ENCODE peak calls at places on chromosomes 13 and 19, in four cellular contexts. X, Z, N and J are unnamed samples.

GRCh38 chr19:14614099-14614412 is 31.2 kb downstream of the CLEC17A start:
- DNase-seq in N (no peak), Z (no peak), X (no peak), J (no peak)

GRCh38 chr13:54573186-54573585 is 1544.6 kb downstream of the OLFM4 start:
- DNase-seq in Z (no peak), N (no peak), X (no peak), J (no peak)

GRCh38 chr13:40407567-40407966 is 258.9 kb downstream of the FOXO1 start:
- DNase-seq in Z (peak), N (no peak), X (no peak), J (no peak)

GRCh38 chr19:4609878-4610511 is 29.3 kb upstream of the TNFAIP8L1 start:
- DNase-seq in X (no peak), N (no peak), Z (no peak), J (no peak)

GRCh38 chr19:48490980-48491792 is 20.4 kb downstream of the LMTK3 start:
- DNase-seq in N (no peak), X (no peak), Z (no peak), J (no peak)

GRCh38 chr13:99383946-99384345 is 76.7 kb upstream of the GPR183 start:
- DNase-seq in X (no peak), Z (no peak), N (no peak), J (peak)

GRCh38 chr19:47232422-47233211 is 1.6 kb upstream of the BBC3 start:
- DNase-seq in X (no peak), N (no peak), Z (no peak), J (no peak)

GRCh38 chr19:7658219-7658686 is 10.6 kb upstream of the RETN start:
- DNase-seq in N (no peak), X (no peak), Z (no peak), J (no peak)

DNA sequence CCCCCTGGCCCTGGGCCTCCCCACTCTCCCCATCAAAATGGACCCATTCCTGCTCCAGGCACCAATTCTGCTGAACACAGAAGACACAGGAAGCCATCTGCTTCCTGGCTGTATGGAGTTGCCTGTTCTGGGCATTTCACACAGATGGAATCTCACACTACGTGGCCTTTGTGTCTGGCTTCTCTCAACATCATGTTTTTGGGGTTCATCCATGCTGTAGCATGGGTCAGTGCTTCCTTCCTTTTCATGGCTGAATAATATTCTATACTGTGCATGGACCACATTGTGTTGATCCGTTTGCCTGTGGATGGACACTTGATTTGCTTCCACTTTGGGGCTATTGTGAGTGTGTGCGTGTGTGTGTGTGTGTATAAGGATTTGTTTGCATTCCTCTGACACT is 15.0 kb upstream of the KLF2 start:
- DNase-seq in Z (no peak), N (no peak), X (no peak), J (no peak)
- TF ChIP-seq CTCF in Z (no peak), N (no peak), X (no peak), J (no peak)

DNA sequence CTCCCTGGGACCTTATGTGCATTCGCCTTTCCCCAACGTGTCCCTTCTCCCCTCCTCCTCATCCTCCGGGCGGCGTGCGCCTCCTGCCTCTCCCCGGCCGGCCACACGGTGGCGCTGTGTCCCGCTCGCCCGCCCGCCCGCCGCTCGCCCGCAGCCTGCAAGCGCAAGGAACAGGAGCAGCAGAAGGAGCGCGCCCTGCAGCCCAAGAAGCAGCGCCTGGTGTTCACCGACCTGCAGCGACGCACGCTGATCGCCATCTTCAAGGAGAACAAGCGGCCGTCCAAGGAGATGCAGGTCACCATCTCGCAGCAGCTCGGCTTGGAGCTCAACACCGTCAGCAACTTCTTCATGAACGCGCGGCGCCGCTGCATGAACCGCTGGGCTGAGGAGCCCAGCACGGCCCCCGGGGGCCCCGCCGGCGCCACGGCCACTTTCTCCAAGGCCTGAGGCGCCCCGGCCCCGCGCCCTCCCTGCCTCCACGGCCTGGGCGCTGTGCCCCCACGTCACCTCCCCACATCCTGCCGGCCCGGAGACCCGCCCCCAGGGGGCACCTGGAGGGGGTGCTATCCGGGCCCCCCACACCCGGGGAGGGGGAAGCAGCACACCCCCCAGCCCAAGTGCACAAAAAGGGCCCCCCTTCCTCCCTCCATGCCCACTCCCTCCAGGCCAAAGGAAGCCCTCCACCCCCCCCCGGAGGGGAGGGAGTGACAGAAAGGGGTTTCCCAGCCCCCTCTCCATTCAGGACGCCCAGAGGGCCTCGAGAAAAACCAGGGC is 21.9 kb downstream of the ONECUT3 start:
- DNase-seq in N (no peak), X (no peak), Z (no peak), J (no peak)
- TF ChIP-seq CTCF in N (peak), X (peak), Z (peak), J (no peak)

DNA sequence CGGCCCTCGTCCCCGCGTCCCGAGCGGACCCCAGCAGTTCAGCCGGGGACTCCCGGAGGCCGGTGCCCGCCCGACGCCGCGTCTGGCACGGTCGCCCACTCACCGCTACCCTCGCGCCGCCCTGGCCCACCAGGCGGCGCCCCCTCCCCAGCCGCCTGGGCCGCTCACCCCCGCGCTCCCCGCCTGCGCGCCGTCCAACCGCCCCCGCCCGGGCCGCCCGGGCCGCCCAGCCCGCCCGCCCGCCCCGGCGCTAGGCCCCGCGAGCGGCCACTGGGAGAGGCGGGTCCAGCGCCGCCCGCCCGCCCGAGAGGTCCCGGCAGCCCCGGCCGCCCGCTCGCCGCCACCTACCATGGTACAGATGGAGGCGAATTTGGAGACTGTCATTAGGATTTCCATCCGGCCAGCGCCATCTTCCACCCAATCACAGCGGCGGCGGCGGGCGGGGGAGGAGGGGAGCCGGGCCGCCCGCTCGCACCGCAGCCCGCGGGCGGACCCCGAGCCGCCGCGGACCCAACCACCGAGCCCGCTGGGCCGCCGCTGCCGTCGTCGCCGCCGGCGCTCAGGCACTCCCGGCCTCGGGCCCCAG is at the start of gene USP12:
- DNase-seq in X (no peak), Z (no peak), N (peak), J (no peak)
- TF ChIP-seq CTCF in X (no peak), Z (peak), N (no peak), J (no peak)

GRCh38 chr19:18044825-18045304 is 36.9 kb downstream of the ARRDC2 start:
- DNase-seq in N (no peak), X (peak), Z (no peak), J (no peak)
- TF ChIP-seq CTCF in N (no peak), X (no peak), Z (no peak), J (no peak)

GRCh38 chr13:20994441-20994821 is 67.0 kb downstream of the LATS2 start:
- DNase-seq in X (no peak), N (no peak), Z (no peak), J (peak)
- TF ChIP-seq CTCF in X (no peak), N (no peak), Z (no peak), J (no peak)

GRCh38 chr19:28217064-28217463 is 995.9 kb downstream of the UQCRFS1 start:
- DNase-seq in Z (no peak), N (no peak), X (no peak), J (no peak)
- TF ChIP-seq CTCF in Z (no peak), N (no peak), X (no peak), J (no peak)

DNA sequence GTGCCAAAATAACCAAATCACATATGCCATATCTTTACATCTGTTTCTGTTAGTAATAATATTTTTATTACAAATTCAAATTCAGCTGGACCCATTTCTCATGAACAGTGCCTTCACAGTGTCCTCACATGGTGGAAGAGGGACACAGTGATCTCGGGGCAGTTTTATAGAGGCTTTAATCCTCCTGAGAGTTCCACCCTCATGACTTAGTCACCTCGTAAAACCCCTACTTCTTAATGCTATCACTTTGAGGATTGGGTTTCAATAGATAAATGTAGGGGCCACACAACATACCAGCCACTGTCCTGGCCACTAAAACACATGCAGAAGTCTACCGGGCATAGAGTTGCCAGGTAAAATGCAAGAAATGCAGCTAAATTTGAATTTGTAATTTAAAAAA is 201.5 kb downstream of the MYO16 start:
- DNase-seq in Z (no peak), N (no peak), X (no peak), J (no peak)
- TF ChIP-seq CTCF in Z (no peak), N (no peak), X (no peak), J (no peak)

DNA sequence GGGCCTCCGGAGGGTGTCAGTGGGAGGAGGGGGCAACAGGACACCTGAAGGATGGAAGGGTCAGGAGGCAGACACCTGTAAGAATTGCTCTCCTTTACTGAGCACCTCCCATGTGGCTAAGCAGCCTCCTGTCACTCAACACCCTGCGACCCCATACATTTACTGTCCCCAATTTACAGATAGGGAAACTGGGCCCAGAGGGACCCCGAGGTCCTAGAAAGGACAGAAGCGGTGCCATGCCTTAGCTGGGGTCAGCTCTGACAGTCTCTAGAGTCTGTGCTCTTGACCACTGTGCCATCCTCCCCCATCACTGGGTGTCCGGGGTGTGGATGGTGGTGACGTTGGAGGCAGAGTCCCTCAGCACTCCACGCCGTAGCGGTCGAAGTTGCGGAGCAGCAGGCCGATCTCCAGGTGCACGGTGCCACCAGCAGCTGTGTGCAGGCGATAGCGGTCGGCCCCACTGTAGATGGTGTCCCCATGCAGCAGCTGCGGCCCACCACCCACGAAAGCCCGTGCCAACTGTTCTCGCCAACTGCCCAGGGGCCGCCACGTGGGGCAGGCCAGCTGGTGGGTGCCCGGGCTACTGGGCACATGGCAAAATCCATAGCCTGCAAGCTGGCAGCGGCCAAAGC is 737 bp upstream of the TGFB1 start:
- DNase-seq in Z (no peak), N (no peak), X (no peak), J (no peak)
- TF ChIP-seq CTCF in Z (no peak), N (no peak), X (no peak), J (no peak)

GRCh38 chr13:61255035-61255796 is 160.4 kb downstream of the PCDH20 start:
- DNase-seq in N (no peak), X (no peak), Z (no peak), J (no peak)
- TF ChIP-seq CTCF in N (no peak), X (no peak), Z (no peak), J (no peak)